ENCODE peak calls at places on chromosome 18, in four cellular contexts. M is GM23338, X is K562, O is SK-N-SH. B is an unnamed sample.

GRCh38 chr18:44716697-44717163 is 36.0 kb downstream of the SETBP1 start:
- DNase-seq in M (no peak), X (no peak), O (no peak), B (no peak)

GRCh38 chr18:57715671-57716070 is 87.4 kb downstream of the ATP8B1 start:
- DNase-seq in O (no peak), X (no peak), M (no peak), B (no peak)

GRCh38 chr18:33937270-33937816 is 287.4 kb downstream of the NOL4 start:
- DNase-seq in O (no peak), M (no peak), X (no peak), B (no peak)

GRCh38 chr18:79531926-79532689 is 136.4 kb downstream of the NFATC1 start:
- DNase-seq in X (no peak), M (no peak), O (no peak), B (no peak)

GRCh38 chr18:34493566-34494358 is 216.3 kb upstream of the DTNA start:
- DNase-seq in M (peak), X (no peak), O (peak), B (no peak)

GRCh38 chr18:13264986-13265900 is 46.7 kb downstream of the LDLRAD4 start:
- DNase-seq in X (no peak), M (no peak), O (no peak), B (no peak)

GRCh38 chr18:666628-667027 is 9.2 kb downstream of the TYMS start:
- DNase-seq in M (no peak), O (no peak), X (no peak), B (no peak)

GRCh38 chr18:78741381-78742340 is 238.0 kb upstream of the SALL3 start:
- DNase-seq in X (no peak), O (no peak), M (no peak), B (no peak)

GRCh38 chr18:51813740-51814139 is 526.3 kb upstream of the DCC start:
- DNase-seq in M (no peak), O (no peak), X (no peak), B (no peak)

GRCh38 chr18:32470136-32470712 is 458 bp downstream of the GAREM1 start:
- DNase-seq in O (no peak), M (peak), X (no peak), B (no peak)

GRCh38 chr18:32427084-32427933 is 43.4 kb downstream of the GAREM1 start:
- DNase-seq in O (no peak), M (no peak), X (no peak), B (no peak)

GRCh38 chr18:46152436-46152807 is 48.2 kb downstream of the HAUS1 start:
- DNase-seq in M (no peak), O (no peak), X (no peak), B (peak)

GRCh38 chr18:23703057-23703986 is 14.1 kb downstream of the LAMA3 start:
- DNase-seq in X (peak), M (peak), O (peak), B (peak)

GRCh38 chr18:70442933-70443332 is 154.1 kb downstream of the SOCS6 start:
- DNase-seq in X (no peak), M (peak), O (no peak), B (no peak)

GRCh38 chr18:62394001-62394763 is 69.1 kb downstream of the TNFRSF11A start:
- DNase-seq in M (no peak), X (no peak), O (no peak), B (no peak)

GRCh38 chr18:50203801-50204604 is 9.1 kb upstream of the MYO5B start:
- DNase-seq in X (peak), O (peak), M (peak), B (no peak)

GRCh38 chr18:44742741-44743311 is 62.1 kb downstream of the SETBP1 start:
- DNase-seq in X (no peak), M (peak), O (peak), B (no peak)

GRCh38 chr18:13522861-13523660 is 203.3 kb downstream of the FAM210A start:
- DNase-seq in O (no peak), M (no peak), X (no peak), B (no peak)

GRCh38 chr18:54191352-54191751 is 33.1 kb downstream of the MBD2 start:
- DNase-seq in O (no peak), M (peak), X (no peak), B (no peak)

GRCh38 chr18:48581206-48581605 is 42.4 kb downstream of the CTIF start:
- DNase-seq in O (no peak), X (no peak), M (no peak), B (no peak)

GRCh38 chr18:48607049-48607984 is 68.5 kb downstream of the CTIF start:
- DNase-seq in O (no peak), M (no peak), X (no peak), B (no peak)

GRCh38 chr18:44107187-44107586 is 573.5 kb upstream of the SETBP1 start:
- DNase-seq in X (no peak), M (no peak), O (no peak), B (no peak)

GRCh38 chr18:8734496-8734895 is 29.1 kb downstream of the MTCL1 start:
- DNase-seq in X (no peak), M (no peak), O (no peak), B (no peak)

GRCh38 chr18:906416-907170 is 1.9 kb downstream of the ADCYAP1 start:
- DNase-seq in O (peak), X (no peak), M (peak), B (no peak)

GRCh38 chr18:28820353-28820752 is 643.4 kb upstream of the CDH2 start:
- DNase-seq in X (no peak), O (no peak), M (no peak), B (no peak)

GRCh38 chr18:46481048-46481846 is 175.8 kb downstream of the LOXHD1 start:
- DNase-seq in X (peak), M (peak), O (peak), B (no peak)

GRCh38 chr18:5890261-5890605 is 5.1 kb downstream of the TMEM200C start:
- DNase-seq in M (peak), X (no peak), O (no peak), B (no peak)

GRCh38 chr18:48140738-48141137 is 210.3 kb upstream of the SMAD2 start:
- DNase-seq in X (no peak), M (peak), O (no peak), B (no peak)

GRCh38 chr18:64287926-64288325 is 139.0 kb upstream of the LINC00305 start:
- DNase-seq in X (no peak), M (no peak), O (no peak), B (no peak)

GRCh38 chr18:42185486-42185885 is 230.5 kb downstream of the PIK3C3 start:
- DNase-seq in M (no peak), O (no peak), X (no peak), B (no peak)

GRCh38 chr18:42183746-42184145 is 228.7 kb downstream of the PIK3C3 start:
- DNase-seq in X (no peak), O (no peak), M (no peak), B (no peak)

GRCh38 chr18:42190643-42191042 is 235.6 kb downstream of the PIK3C3 start:
- DNase-seq in O (no peak), M (no peak), X (no peak), B (no peak)

GRCh38 chr18:42184685-42185477 is 229.8 kb downstream of the PIK3C3 start:
- DNase-seq in M (no peak), X (no peak), O (no peak), B (no peak)

GRCh38 chr18:42187611-42188378 is 232.8 kb downstream of the PIK3C3 start:
- DNase-seq in X (no peak), M (no peak), O (no peak), B (no peak)
- TF ChIP-seq REST in X (no peak), M (no peak), O (no peak), B (no peak)

DNA sequence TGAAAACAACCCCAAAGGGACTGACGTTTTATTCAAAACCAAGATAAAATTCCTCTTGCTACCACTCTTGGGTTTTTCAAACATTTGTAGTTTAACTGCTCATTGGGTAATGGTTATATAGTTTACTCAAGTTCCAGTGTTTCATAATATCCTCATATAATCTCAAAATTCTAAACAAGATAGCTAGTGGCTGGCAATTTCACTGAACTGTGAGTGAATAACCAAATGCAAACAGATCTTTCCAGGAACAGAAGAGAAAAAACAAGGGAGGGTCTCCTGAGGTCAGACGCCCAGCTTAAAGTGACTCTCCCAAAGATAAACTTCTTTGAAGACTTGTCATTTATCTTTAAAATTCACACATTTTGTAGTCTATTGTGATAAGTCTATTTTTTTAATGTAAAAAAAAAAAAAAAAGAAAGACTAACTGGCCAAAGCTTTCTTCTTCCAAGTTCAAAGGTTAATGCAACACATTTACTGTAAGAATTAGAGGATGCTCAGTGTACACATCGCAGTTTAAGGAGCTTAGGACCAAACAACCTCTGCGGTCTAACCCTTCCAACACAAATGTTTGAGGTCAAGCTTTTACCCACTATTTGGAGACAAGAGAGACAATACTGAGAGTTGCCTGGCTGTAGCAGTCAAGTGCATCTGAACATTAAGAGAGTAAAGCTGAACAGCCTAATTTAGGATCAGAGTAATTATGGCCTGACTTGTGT is 26.6 kb downstream of the LPIN2 start:
- DNase-seq in M (no peak), X (no peak), O (no peak), B (no peak)
- TF ChIP-seq REST in M (no peak), X (no peak), O (no peak), B (no peak)

GRCh38 chr18:21612125-21613100 is at the start of gene SNRPD1:
- DNase-seq in M (peak), O (peak), X (peak), B (peak)
- TF ChIP-seq REST in M (no peak), O (peak), X (peak), B (no peak)

GRCh38 chr18:3554091-3554601 is 104.2 kb downstream of the TGIF1 start:
- DNase-seq in X (no peak), M (peak), O (no peak), B (no peak)
- TF ChIP-seq REST in X (no peak), M (peak), O (peak), B (no peak)

DNA sequence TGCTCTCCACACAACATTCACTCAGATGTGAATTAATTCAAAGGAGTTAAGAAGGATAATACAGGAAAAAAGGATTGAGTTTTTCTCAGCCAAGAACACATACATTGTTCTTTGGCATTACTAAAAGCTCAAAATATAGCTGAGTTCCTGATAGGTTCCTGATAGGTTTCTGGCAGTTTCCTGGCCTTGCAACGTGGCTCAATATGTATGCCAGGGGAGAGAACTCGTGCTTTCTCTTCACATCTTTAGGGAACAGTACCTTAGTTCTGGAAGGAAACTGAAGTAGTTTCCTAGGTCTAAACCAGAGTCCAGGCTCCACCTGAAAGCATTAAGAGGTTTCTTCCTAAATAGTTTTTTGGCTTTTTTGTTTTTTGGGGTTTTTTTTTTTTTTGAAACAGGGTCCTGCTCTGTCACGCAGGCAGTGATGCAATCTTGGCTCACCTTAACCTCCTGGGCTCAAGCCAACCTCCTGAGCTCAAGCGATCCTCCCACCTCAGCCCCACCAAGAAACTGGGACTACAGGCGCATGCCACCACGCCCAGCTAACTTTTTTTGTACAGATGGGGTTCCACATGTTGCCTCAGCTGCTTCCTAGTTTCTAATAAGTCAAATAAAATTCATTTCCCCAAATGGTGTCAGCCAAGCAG is 42.8 kb downstream of the ESCO1 start:
- DNase-seq in X (no peak), O (no peak), M (peak), B (no peak)
- TF ChIP-seq REST in X (no peak), O (no peak), M (no peak), B (no peak)

GRCh38 chr18:4641969-4642368 is 186.9 kb upstream of the DLGAP1 start:
- DNase-seq in X (no peak), M (no peak), O (no peak), B (no peak)
- TF ChIP-seq REST in X (no peak), M (no peak), O (no peak), B (no peak)

DNA sequence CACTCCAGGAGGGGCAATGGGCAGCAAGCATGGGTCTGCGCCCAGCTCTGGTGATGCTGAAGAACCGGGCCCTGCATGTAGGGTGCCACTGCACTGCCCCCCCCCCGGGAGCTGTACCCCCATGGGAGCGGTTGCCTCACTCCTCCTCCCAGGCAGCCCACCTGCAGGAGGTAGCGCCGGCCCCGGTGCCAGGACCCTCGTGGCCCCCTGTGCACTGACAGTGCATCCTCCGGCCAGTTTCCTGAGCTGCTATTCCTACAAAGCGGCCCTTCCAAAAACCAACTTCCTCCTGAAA is 109.4 kb downstream of the ZNF516 start:
- DNase-seq in M (no peak), X (no peak), O (no peak), B (no peak)
- TF ChIP-seq REST in M (no peak), X (no peak), O (no peak), B (no peak)

DNA sequence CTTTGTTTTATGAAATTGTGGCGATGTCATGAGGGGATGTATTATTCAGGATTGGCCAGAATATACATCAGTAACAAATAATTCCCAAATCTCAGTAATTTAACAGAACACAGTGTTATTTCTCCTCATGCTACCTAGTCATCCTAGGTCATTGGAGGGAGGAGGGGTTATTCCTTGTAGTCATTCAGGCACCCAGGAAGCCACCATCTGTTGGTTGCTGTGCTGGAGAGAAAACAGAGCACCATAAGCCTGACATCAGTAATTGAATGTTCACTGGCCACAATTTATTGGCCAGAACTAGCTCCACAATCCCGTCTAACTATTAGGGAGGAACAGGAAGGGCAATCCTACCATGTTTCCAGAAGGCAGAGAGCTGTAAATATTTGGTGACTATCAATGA is 303.5 kb upstream of the CELF4 start:
- DNase-seq in O (no peak), X (no peak), M (no peak), B (no peak)
- TF ChIP-seq REST in O (no peak), X (no peak), M (no peak), B (no peak)

GRCh38 chr18:67292814-67293213 is 223.7 kb downstream of the DSEL start:
- DNase-seq in X (no peak), O (no peak), M (no peak), B (no peak)
- TF ChIP-seq REST in X (no peak), O (no peak), M (no peak), B (no peak)

B was measured in Panc1.